ENCODE peak calls at places on chromosomes 6 and 20, in five cellular contexts. Q is upper lobe of right lung, G is mesendoderm, K is cardiac muscle cell, E is Peyer's patch. V is an unnamed sample. For H3K4me1, the result is how much of the 10 kb centered on the place peaks cover.

GRCh38 chr6:2803731-2804429 is 37.8 kb downstream of the SERPINB1 start:
- DNase-seq in E (no peak), K (no peak), G (no peak), Q (no peak), V (no peak)

GRCh38 chr6:4931530-4932505 is 72.0 kb downstream of the RPP40 start:
- DNase-seq in K (peak), G (peak), Q (no peak), E (no peak), V (no peak)

GRCh38 chr20:51382111-51382985 is 160.2 kb downstream of the NFATC2 start:
- DNase-seq in Q (peak), K (no peak), G (no peak), E (no peak), V (no peak)

GRCh38 chr20:24765316-24766142 is 183.5 kb upstream of the CST7 start:
- DNase-seq in Q (peak), G (no peak), E (no peak), K (no peak), V (no peak)

GRCh38 chr6:125780540-125781306 is 10.0 kb upstream of the NCOA7 start:
- DNase-seq in G (peak), E (peak), K (peak), Q (peak), V (peak)

GRCh38 chr6:145960918-145961604 is 3.1 kb downstream of the SHPRH start:
- DNase-seq in E (no peak), K (no peak), G (no peak), Q (no peak), V (peak)

GRCh38 chr6:137271245-137272183 is 52.3 kb upstream of the IFNGR1 start:
- DNase-seq in E (no peak), G (peak), Q (no peak), K (peak), V (no peak)

GRCh38 chr20:19495905-19496703 is 262.0 kb upstream of the RIN2 start:
- DNase-seq in K (no peak), E (no peak), G (no peak), Q (no peak), V (no peak)

GRCh38 chr6:68127066-68127465 is 508.0 kb upstream of the ADGRB3 start:
- DNase-seq in E (no peak), Q (no peak), G (no peak), K (no peak), V (no peak)

GRCh38 chr20:62824476-62825287 is 7.8 kb downstream of the COL9A3 start:
- DNase-seq in E (peak), K (peak), G (peak), Q (no peak), V (peak)

GRCh38 chr20:3820901-3821727 is 767 bp downstream of the AP5S1 start:
- DNase-seq in G (no peak), E (no peak), Q (no peak), K (no peak), V (no peak)

GRCh38 chr20:2763186-2763585 is 37.2 kb downstream of the CPXM1 start:
- DNase-seq in Q (no peak), G (no peak), K (no peak), E (no peak), V (no peak)

GRCh38 chr20:23086056-23086551 is at the start of gene CD93:
- DNase-seq in G (no peak), Q (no peak), K (no peak), E (no peak), V (no peak)

GRCh38 chr6:125611573-125612399 is 137.6 kb upstream of the HEY2 start:
- DNase-seq in E (no peak), Q (no peak), K (no peak), G (peak), V (peak)

GRCh38 chr20:59781236-59781635 is 152.2 kb downstream of the SYCP2 start:
- DNase-seq in E (no peak), Q (no peak), K (no peak), G (no peak), V (no peak)

GRCh38 chr20:50385733-50386640 is 124.2 kb upstream of the PTPN1 start:
- DNase-seq in E (peak), G (no peak), K (no peak), Q (no peak), V (no peak)

GRCh38 chr6:52729594-52729993 is 33.7 kb downstream of the GSTA2 start:
- DNase-seq in G (no peak), E (no peak), Q (no peak), K (no peak), V (no peak)

GRCh38 chr20:58438970-58439808 is 50.2 kb downstream of the VAPB start:
- DNase-seq in G (no peak), K (no peak), E (no peak), Q (no peak), V (no peak)

GRCh38 chr6:44227138-44227770 is 3.9 kb downstream of the SLC29A1 start:
- DNase-seq in K (no peak), Q (no peak), E (no peak), G (peak), V (no peak)

GRCh38 chr6:15399651-15400470 is 154.0 kb downstream of the JARID2 start:
- DNase-seq in E (peak), G (peak), Q (peak), K (peak), V (peak)

GRCh38 chr20:43583982-43584432 is 6.7 kb upstream of the IFT52 start:
- DNase-seq in K (peak), G (no peak), E (peak), Q (peak), V (peak)

GRCh38 chr6:134535831-134536230 is 217.9 kb upstream of the SGK1 start:
- DNase-seq in E (no peak), G (no peak), K (no peak), Q (no peak), V (no peak)

GRCh38 chr6:111154981-111155380 is 67.7 kb downstream of the SLC16A10 start:
- DNase-seq in K (no peak), Q (no peak), G (no peak), E (no peak), V (no peak)

GRCh38 chr6:46645265-46645664 is 7.4 kb downstream of the CYP39A1 start:
- DNase-seq in Q (no peak), E (no peak), K (no peak), G (no peak), V (no peak)

GRCh38 chr6:165662671-165663282 is at the start of gene PDE10A:
- DNase-seq in G (peak), Q (no peak), K (peak), E (no peak), V (peak)

GRCh38 chr6:20404641-20405032 is 3.0 kb downstream of the E2F3 start:
- DNase-seq in K (peak), Q (no peak), E (peak), G (peak), V (peak)

GRCh38 chr6:70838907-70839285 is 118.0 kb downstream of the B3GAT2 start:
- DNase-seq in K (no peak), G (no peak), Q (no peak), E (no peak), V (no peak)

GRCh38 chr6:83914953-83915352 is 55.5 kb downstream of the CYB5R4 start:
- DNase-seq in G (no peak), K (no peak), E (no peak), Q (no peak), V (no peak)

GRCh38 chr20:4869290-4870193 is 131.8 kb downstream of the SLC23A2 start:
- DNase-seq in Q (no peak), E (no peak), K (no peak), G (no peak), V (no peak)

DNA sequence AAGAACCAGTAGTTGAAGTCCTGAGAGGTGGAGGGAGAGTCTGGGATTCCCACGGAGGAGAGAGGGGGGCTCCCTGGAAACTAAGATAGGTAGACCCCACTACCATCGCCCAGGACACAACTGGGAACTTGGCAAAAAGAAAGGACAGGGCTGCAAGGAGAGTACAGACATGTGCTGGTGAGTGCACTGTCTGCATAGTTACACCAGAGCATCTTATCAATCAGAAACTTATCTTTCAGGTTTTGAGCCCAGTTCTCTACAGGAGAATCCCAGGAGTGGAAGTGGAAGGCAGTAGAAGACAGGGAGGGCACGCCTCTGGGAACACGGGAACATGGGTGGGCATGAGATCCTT is 12.2 kb downstream of the NFKBIL1 start:
- DNase-seq in E (no peak), K (no peak), G (no peak), Q (no peak), V (no peak)
- H3K4me1 ChIP-seq in E (under half), K (under half), G (under half), Q (half or more), V (under half)

GRCh38 chr6:41055149-41055548 is 2.1 kb downstream of the APOBEC2 start:
- DNase-seq in E (no peak), Q (no peak), K (peak), G (no peak), V (no peak)
- H3K4me1 ChIP-seq in E (under half), Q (under half), K (half or more), G (under half), V (under half)

GRCh38 chr6:32623693-32624092 is 13.5 kb upstream of the HLA-DQA1 start:
- DNase-seq in Q (no peak), E (peak), K (no peak), G (no peak), V (no peak)
- H3K4me1 ChIP-seq in Q (under half), E (under half), K (under half), G (under half), V (under half)

DNA sequence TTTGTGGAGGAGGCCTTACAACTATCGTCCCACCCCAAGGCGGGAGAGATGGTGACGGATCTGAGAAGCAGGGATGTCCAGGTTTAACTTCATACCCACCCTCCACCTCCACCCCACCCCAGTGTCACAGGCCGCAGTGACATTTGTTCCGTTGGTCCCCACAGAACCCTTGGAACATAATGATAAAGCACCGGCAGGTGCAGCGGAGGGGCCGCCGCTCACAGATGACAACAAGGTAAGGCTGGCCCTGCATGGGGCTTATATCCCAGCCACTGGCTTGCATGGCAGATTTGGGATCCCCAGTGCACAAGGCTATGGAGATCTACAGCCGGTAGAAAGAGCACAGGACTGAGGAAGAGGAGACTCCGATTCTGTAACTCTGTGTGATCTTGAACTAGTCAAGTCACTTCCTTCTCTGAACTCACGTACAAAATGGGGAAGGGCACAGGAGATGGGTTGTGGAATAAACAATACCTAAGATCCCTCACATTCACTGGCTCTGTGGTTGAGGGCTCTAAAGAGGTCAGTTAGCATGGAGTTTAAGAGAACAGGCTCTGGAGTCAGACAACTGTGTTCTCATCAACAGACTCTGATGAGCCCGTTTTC is 862 bp downstream of the DNTTIP1 start:
- DNase-seq in E (peak), G (no peak), Q (no peak), K (no peak), V (no peak)
- H3K4me1 ChIP-seq in E (under half), G (under half), Q (under half), K (under half), V (under half)

DNA sequence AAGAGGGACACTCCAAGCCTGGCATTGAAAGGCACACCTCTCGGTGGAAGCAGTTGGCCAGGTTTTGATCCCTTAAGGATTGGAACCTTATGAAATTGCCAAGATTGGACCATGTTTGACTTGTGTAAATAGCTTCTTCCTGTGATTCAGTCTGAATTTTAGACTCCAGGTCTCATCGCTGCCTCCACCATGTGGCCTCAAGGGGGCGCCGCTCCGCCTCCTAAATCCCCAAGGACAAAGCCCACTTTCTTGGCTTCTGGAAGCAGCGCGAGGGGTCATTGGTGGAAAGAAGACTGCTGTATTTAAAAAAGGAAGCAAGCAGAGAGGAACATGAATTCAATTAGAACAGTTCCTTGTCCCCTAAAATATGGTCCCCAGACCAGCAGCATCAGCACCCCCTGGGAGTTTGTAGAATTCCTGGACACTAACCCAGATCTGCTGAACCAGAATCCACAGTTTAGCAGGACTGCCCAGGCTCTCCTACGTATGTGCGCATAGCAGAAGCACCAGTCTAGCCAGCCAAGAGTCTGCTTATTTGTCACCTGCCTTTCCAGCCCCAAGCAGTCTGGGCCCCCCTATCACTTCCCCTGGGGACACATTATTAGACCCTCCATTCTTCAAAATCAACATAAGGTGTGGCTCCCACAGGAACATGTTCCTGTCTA is 108.5 kb downstream of the LY86 start:
- DNase-seq in K (peak), E (peak), G (peak), Q (peak), V (peak)
- H3K4me1 ChIP-seq in K (under half), E (under half), G (under half), Q (under half), V (under half)

GRCh38 chr6:163428373-163428772 is 13.9 kb downstream of the QKI start:
- DNase-seq in E (no peak), K (no peak), G (no peak), Q (no peak), V (no peak)

GRCh38 chr6:163432300-163432699 is 17.8 kb downstream of the QKI start:
- DNase-seq in K (no peak), E (no peak), G (no peak), Q (no peak), V (no peak)

GRCh38 chr6:163427498-163428254 is 13.2 kb downstream of the QKI start:
- DNase-seq in G (peak), E (no peak), Q (no peak), K (no peak), V (no peak)

GRCh38 chr6:163435013-163435412 is 20.5 kb downstream of the QKI start:
- DNase-seq in G (no peak), E (no peak), K (no peak), Q (no peak), V (no peak)

GRCh38 chr6:163429858-163430448 is 15.4 kb downstream of the QKI start:
- DNase-seq in Q (no peak), G (no peak), E (no peak), K (no peak), V (no peak)
- H3K4me1 ChIP-seq in Q (under half), G (under half), E (under half), K (half or more), V (under half)

GRCh38 chr6:43119456-43119855 is 43.3 kb downstream of the PTK7 start:
- DNase-seq in E (no peak), G (no peak), K (no peak), Q (no peak), V (no peak)

GRCh38 chr6:43123691-43124314 is 47.3 kb upstream of the SRF start:
- DNase-seq in G (peak), Q (no peak), E (no peak), K (no peak), V (no peak)

GRCh38 chr6:43122146-43122545 is 46.0 kb downstream of the PTK7 start:
- DNase-seq in G (no peak), Q (no peak), K (no peak), E (no peak), V (no peak)

GRCh38 chr6:43120938-43121913 is 45.1 kb downstream of the PTK7 start:
- DNase-seq in Q (no peak), K (no peak), G (peak), E (no peak), V (peak)

GRCh38 chr6:43120101-43120730 is 44.1 kb downstream of the PTK7 start:
- DNase-seq in E (no peak), K (no peak), Q (no peak), G (no peak), V (no peak)
- H3K4me1 ChIP-seq in E (under half), K (under half), Q (under half), G (under half), V (under half)

V was measured in thyroid gland.